ENCODE peak calls at places on chromosomes 11 and 22, in six cellular contexts. One of them, this sample, is unnamed.

GRCh38 chr11:119254239-119254638 is 48.1 kb downstream of the CBL start:
- DNase-seq in KBM-7: no peak
- DNase-seq in brain microvascular endothelial cell: no peak
- DNase-seq in NCI-H1694 treated with DMSO at 0.1 percent for 48 hours: no peak
- DNase-seq in H9: no peak
- DNase-seq in activated gamma-delta T cell treated with Interleukin-2 at 50 U/mL for 16 hours: no peak
- DNase-seq in this sample: no peak

GRCh38 chr11:18011633-18012313 is 1.1 kb downstream of the SERGEF start:
- DNase-seq in KBM-7: peak
- DNase-seq in brain microvascular endothelial cell: no peak
- DNase-seq in NCI-H1694 treated with DMSO at 0.1 percent for 48 hours: no peak
- DNase-seq in H9: no peak
- DNase-seq in activated gamma-delta T cell treated with Interleukin-2 at 50 U/mL for 16 hours: no peak
- DNase-seq in this sample: no peak

GRCh38 chr22:33828302-33828701 is 92.0 kb downstream of the LARGE1 start:
- DNase-seq in KBM-7: no peak
- DNase-seq in brain microvascular endothelial cell: no peak
- DNase-seq in NCI-H1694 treated with DMSO at 0.1 percent for 48 hours: no peak
- DNase-seq in H9: no peak
- DNase-seq in activated gamma-delta T cell treated with Interleukin-2 at 50 U/mL for 16 hours: no peak
- DNase-seq in this sample: no peak

GRCh38 chr11:122852071-122852831 is 14.0 kb downstream of the CRTAM start:
- DNase-seq in KBM-7: no peak
- DNase-seq in brain microvascular endothelial cell: peak
- DNase-seq in NCI-H1694 treated with DMSO at 0.1 percent for 48 hours: no peak
- DNase-seq in H9: no peak
- DNase-seq in activated gamma-delta T cell treated with Interleukin-2 at 50 U/mL for 16 hours: peak
- DNase-seq in this sample: peak

GRCh38 chr11:8799273-8799672 is 111.7 kb upstream of the AKIP1 start:
- DNase-seq in KBM-7: no peak
- DNase-seq in brain microvascular endothelial cell: no peak
- DNase-seq in NCI-H1694 treated with DMSO at 0.1 percent for 48 hours: no peak
- DNase-seq in H9: no peak
- DNase-seq in activated gamma-delta T cell treated with Interleukin-2 at 50 U/mL for 16 hours: no peak
- DNase-seq in this sample: no peak

GRCh38 chr11:44158384-44158783 is 62.9 kb downstream of the EXT2 start:
- DNase-seq in KBM-7: no peak
- DNase-seq in brain microvascular endothelial cell: no peak
- DNase-seq in NCI-H1694 treated with DMSO at 0.1 percent for 48 hours: no peak
- DNase-seq in H9: no peak
- DNase-seq in activated gamma-delta T cell treated with Interleukin-2 at 50 U/mL for 16 hours: no peak
- DNase-seq in this sample: no peak

GRCh38 chr22:30781271-30781875 is 86.7 kb downstream of the OSBP2 start:
- DNase-seq in KBM-7: no peak
- DNase-seq in brain microvascular endothelial cell: no peak
- DNase-seq in NCI-H1694 treated with DMSO at 0.1 percent for 48 hours: no peak
- DNase-seq in H9: no peak
- DNase-seq in activated gamma-delta T cell treated with Interleukin-2 at 50 U/mL for 16 hours: no peak
- DNase-seq in this sample: no peak

GRCh38 chr11:77471520-77472234 is 2.2 kb downstream of the PAK1 start:
- DNase-seq in KBM-7: peak
- DNase-seq in brain microvascular endothelial cell: no peak
- DNase-seq in NCI-H1694 treated with DMSO at 0.1 percent for 48 hours: peak
- DNase-seq in H9: no peak
- DNase-seq in activated gamma-delta T cell treated with Interleukin-2 at 50 U/mL for 16 hours: no peak
- DNase-seq in this sample: peak

GRCh38 chr11:57552479-57552878 is 15.0 kb downstream of the UBE2L6 start:
- DNase-seq in KBM-7: no peak
- DNase-seq in brain microvascular endothelial cell: no peak
- DNase-seq in NCI-H1694 treated with DMSO at 0.1 percent for 48 hours: no peak
- DNase-seq in H9: no peak
- DNase-seq in activated gamma-delta T cell treated with Interleukin-2 at 50 U/mL for 16 hours: no peak
- DNase-seq in this sample: no peak

GRCh38 chr22:37428649-37429586 is 1.6 kb upstream of the ELFN2 start:
- DNase-seq in KBM-7: peak
- DNase-seq in brain microvascular endothelial cell: no peak
- DNase-seq in NCI-H1694 treated with DMSO at 0.1 percent for 48 hours: peak
- DNase-seq in H9: peak
- DNase-seq in activated gamma-delta T cell treated with Interleukin-2 at 50 U/mL for 16 hours: peak
- DNase-seq in this sample: peak

GRCh38 chr11:108732395-108732794 is 67.5 kb downstream of the DDX10 start:
- DNase-seq in KBM-7: no peak
- DNase-seq in brain microvascular endothelial cell: no peak
- DNase-seq in NCI-H1694 treated with DMSO at 0.1 percent for 48 hours: no peak
- DNase-seq in H9: no peak
- DNase-seq in activated gamma-delta T cell treated with Interleukin-2 at 50 U/mL for 16 hours: no peak
- DNase-seq in this sample: no peak

GRCh38 chr11:130068986-130069683 is 559 bp upstream of the APLP2 start:
- DNase-seq in KBM-7: peak
- DNase-seq in brain microvascular endothelial cell: peak
- DNase-seq in NCI-H1694 treated with DMSO at 0.1 percent for 48 hours: peak
- DNase-seq in H9: peak
- DNase-seq in activated gamma-delta T cell treated with Interleukin-2 at 50 U/mL for 16 hours: peak
- DNase-seq in this sample: peak

GRCh38 chr11:112523477-112523876 is 262.8 kb upstream of the PLET1 start:
- DNase-seq in KBM-7: no peak
- DNase-seq in brain microvascular endothelial cell: no peak
- DNase-seq in NCI-H1694 treated with DMSO at 0.1 percent for 48 hours: no peak
- DNase-seq in H9: no peak
- DNase-seq in activated gamma-delta T cell treated with Interleukin-2 at 50 U/mL for 16 hours: no peak
- DNase-seq in this sample: no peak

GRCh38 chr22:47168900-47169800 is 406.7 kb downstream of the TBC1D22A start:
- DNase-seq in KBM-7: no peak
- DNase-seq in brain microvascular endothelial cell: no peak
- DNase-seq in NCI-H1694 treated with DMSO at 0.1 percent for 48 hours: no peak
- DNase-seq in H9: peak
- DNase-seq in activated gamma-delta T cell treated with Interleukin-2 at 50 U/mL for 16 hours: no peak
- DNase-seq in this sample: peak

GRCh38 chr22:50508897-50509296 is 873 bp downstream of the NCAPH2 start:
- DNase-seq in KBM-7: no peak
- DNase-seq in brain microvascular endothelial cell: no peak
- DNase-seq in NCI-H1694 treated with DMSO at 0.1 percent for 48 hours: no peak
- DNase-seq in H9: no peak
- DNase-seq in activated gamma-delta T cell treated with Interleukin-2 at 50 U/mL for 16 hours: no peak
- DNase-seq in this sample: no peak

GRCh38 chr11:110000045-110000502 is 93.1 kb upstream of the ZC3H12C start:
- DNase-seq in KBM-7: peak
- DNase-seq in brain microvascular endothelial cell: peak
- DNase-seq in NCI-H1694 treated with DMSO at 0.1 percent for 48 hours: no peak
- DNase-seq in H9: no peak
- DNase-seq in activated gamma-delta T cell treated with Interleukin-2 at 50 U/mL for 16 hours: no peak
- DNase-seq in this sample: peak

GRCh38 chr22:19733755-19734154 is 10.4 kb downstream of the GP1BB start:
- DNase-seq in KBM-7: no peak
- DNase-seq in brain microvascular endothelial cell: no peak
- DNase-seq in NCI-H1694 treated with DMSO at 0.1 percent for 48 hours: no peak
- DNase-seq in H9: no peak
- DNase-seq in activated gamma-delta T cell treated with Interleukin-2 at 50 U/mL for 16 hours: no peak
- DNase-seq in this sample: no peak

GRCh38 chr11:17224727-17225126 is 16.9 kb upstream of the PIK3C2A start:
- DNase-seq in KBM-7: no peak
- DNase-seq in brain microvascular endothelial cell: no peak
- DNase-seq in NCI-H1694 treated with DMSO at 0.1 percent for 48 hours: no peak
- DNase-seq in H9: no peak
- DNase-seq in activated gamma-delta T cell treated with Interleukin-2 at 50 U/mL for 16 hours: no peak
- DNase-seq in this sample: no peak

GRCh38 chr11:118813551-118813950 is 22.6 kb upstream of the DDX6 start:
- DNase-seq in KBM-7: no peak
- DNase-seq in brain microvascular endothelial cell: no peak
- DNase-seq in NCI-H1694 treated with DMSO at 0.1 percent for 48 hours: no peak
- DNase-seq in H9: no peak
- DNase-seq in activated gamma-delta T cell treated with Interleukin-2 at 50 U/mL for 16 hours: no peak
- DNase-seq in this sample: no peak

GRCh38 chr11:8732748-8733241 is 50.2 kb downstream of the RPL27A start:
- DNase-seq in KBM-7: no peak
- DNase-seq in brain microvascular endothelial cell: peak
- DNase-seq in NCI-H1694 treated with DMSO at 0.1 percent for 48 hours: no peak
- DNase-seq in H9: no peak
- DNase-seq in activated gamma-delta T cell treated with Interleukin-2 at 50 U/mL for 16 hours: no peak
- DNase-seq in this sample: no peak

GRCh38 chr11:69012092-69013008 is 696 bp downstream of the MRGPRF start:
- DNase-seq in KBM-7: no peak
- DNase-seq in brain microvascular endothelial cell: no peak
- DNase-seq in NCI-H1694 treated with DMSO at 0.1 percent for 48 hours: no peak
- DNase-seq in H9: no peak
- DNase-seq in activated gamma-delta T cell treated with Interleukin-2 at 50 U/mL for 16 hours: no peak
- DNase-seq in this sample: no peak

GRCh38 chr11:1138053-1138452 is 19.7 kb upstream of the MUC5AC start:
- DNase-seq in KBM-7: no peak
- DNase-seq in brain microvascular endothelial cell: peak
- DNase-seq in NCI-H1694 treated with DMSO at 0.1 percent for 48 hours: no peak
- DNase-seq in H9: no peak
- DNase-seq in activated gamma-delta T cell treated with Interleukin-2 at 50 U/mL for 16 hours: no peak
- DNase-seq in this sample: no peak

GRCh38 chr11:106875013-106875412 is 143.3 kb downstream of the GUCY1A2 start:
- DNase-seq in KBM-7: no peak
- DNase-seq in brain microvascular endothelial cell: peak
- DNase-seq in NCI-H1694 treated with DMSO at 0.1 percent for 48 hours: no peak
- DNase-seq in H9: no peak
- DNase-seq in activated gamma-delta T cell treated with Interleukin-2 at 50 U/mL for 16 hours: no peak
- DNase-seq in this sample: no peak

GRCh38 chr11:3230636-3231549 is 1.3 kb downstream of the MRGPRE start:
- DNase-seq in KBM-7: no peak
- DNase-seq in brain microvascular endothelial cell: no peak
- DNase-seq in NCI-H1694 treated with DMSO at 0.1 percent for 48 hours: no peak
- DNase-seq in H9: no peak
- DNase-seq in activated gamma-delta T cell treated with Interleukin-2 at 50 U/mL for 16 hours: no peak
- DNase-seq in this sample: no peak

GRCh38 chr22:47044722-47045545 is 282.5 kb downstream of the TBC1D22A start:
- DNase-seq in KBM-7: no peak
- DNase-seq in brain microvascular endothelial cell: no peak
- DNase-seq in NCI-H1694 treated with DMSO at 0.1 percent for 48 hours: no peak
- DNase-seq in H9: no peak
- DNase-seq in activated gamma-delta T cell treated with Interleukin-2 at 50 U/mL for 16 hours: no peak
- DNase-seq in this sample: no peak

GRCh38 chr11:25734592-25735211 is 597.2 kb upstream of the ANO3 start:
- DNase-seq in KBM-7: no peak
- DNase-seq in brain microvascular endothelial cell: peak
- DNase-seq in NCI-H1694 treated with DMSO at 0.1 percent for 48 hours: no peak
- DNase-seq in H9: no peak
- DNase-seq in activated gamma-delta T cell treated with Interleukin-2 at 50 U/mL for 16 hours: no peak
- DNase-seq in this sample: no peak